ENCODE peak calls at places on chromosomes 12 and 14, in four cellular contexts. I is left lobe of liver, B is EL, S is endodermal cell. M is an unnamed sample.

GRCh38 chr12:92785563-92785950 is 82.8 kb downstream of the PLEKHG7 start:
- DNase-seq in B (no peak), S (no peak), I (no peak), M (no peak)

GRCh38 chr14:74977901-74978385 is 22.5 kb upstream of the PGF start:
- DNase-seq in B (no peak), S (no peak), I (no peak), M (no peak)

GRCh38 chr12:52052471-52053186 is 1.4 kb downstream of the NR4A1 start:
- DNase-seq in I (no peak), S (no peak), B (no peak), M (peak)

GRCh38 chr12:46414591-46415268 is 42.2 kb upstream of the SLC38A2 start:
- DNase-seq in S (no peak), B (no peak), I (no peak), M (no peak)

GRCh38 chr14:55354500-55354899 is 57.1 kb downstream of the ATG14 start:
- DNase-seq in S (peak), B (peak), I (peak), M (peak)

GRCh38 chr12:104668274-104668718 is 211.5 kb downstream of the CHST11 start:
- DNase-seq in I (no peak), S (peak), B (no peak), M (no peak)

GRCh38 chr12:121857322-121858246 is 1.1 kb downstream of the HPD start:
- DNase-seq in S (peak), I (peak), B (no peak), M (no peak)

GRCh38 chr14:90561031-90561430 is 164.2 kb downstream of the CALM1 start:
- DNase-seq in S (peak), I (no peak), B (no peak), M (no peak)

GRCh38 chr12:123941485-123942276 is 30.9 kb downstream of the CCDC92 start:
- DNase-seq in S (no peak), B (peak), I (no peak), M (no peak)

GRCh38 chr12:14258468-14258947 is 107.0 kb upstream of the ATF7IP start:
- DNase-seq in B (no peak), I (peak), S (no peak), M (peak)

GRCh38 chr12:50099302-50100008 is 4.4 kb upstream of the GPD1 start:
- DNase-seq in I (no peak), B (peak), S (no peak), M (no peak)

GRCh38 chr14:60553855-60554254 is 44.9 kb downstream of the SIX6 start:
- DNase-seq in I (no peak), B (no peak), S (no peak), M (no peak)

GRCh38 chr14:72416892-72417291 is 477.0 kb downstream of the DPF3 start:
- DNase-seq in S (peak), I (no peak), B (no peak), M (no peak)

GRCh38 chr14:69355955-69356321 is 42.2 kb downstream of the ERH start:
- DNase-seq in I (no peak), B (peak), S (no peak), M (no peak)

GRCh38 chr14:78933948-78934524 is 763.9 kb downstream of the NRXN3 start:
- DNase-seq in B (peak), S (no peak), I (no peak), M (no peak)

GRCh38 chr14:64410084-64410774 is 22.1 kb downstream of the MTHFD1 start:
- DNase-seq in I (no peak), B (peak), S (peak), M (no peak)

GRCh38 chr12:6960291-6961277 is 9.4 kb downstream of the PTPN6 start:
- DNase-seq in B (peak), I (peak), S (peak), M (no peak)

GRCh38 chr12:56110571-56110970 is 5.9 kb upstream of the RPL41 start:
- DNase-seq in I (no peak), B (no peak), S (no peak), M (no peak)

GRCh38 chr12:124633269-124633953 is 66.0 kb upstream of the NCOR2 start:
- DNase-seq in B (no peak), S (no peak), I (no peak), M (no peak)

GRCh38 chr14:73502017-73502619 is 11.4 kb downstream of the RIOX1 start:
- DNase-seq in S (no peak), B (no peak), I (peak), M (no peak)

GRCh38 chr12:66491812-66492361 is 187.0 kb downstream of the GRIP1 start:
- DNase-seq in I (no peak), S (no peak), B (no peak), M (no peak)

GRCh38 chr14:35416108-35416750 is 11.7 kb upstream of the NFKBIA start:
- DNase-seq in B (peak), I (no peak), S (no peak), M (no peak)

GRCh38 chr12:120538281-120539156 is 4.4 kb downstream of the RNF10 start:
- DNase-seq in I (peak), S (no peak), B (peak), M (peak)

GRCh38 chr14:76904740-76905569 is 78.7 kb downstream of the LRRC74A start:
- DNase-seq in I (no peak), B (peak), S (peak), M (peak)